ENCODE peak calls at places on chromosome 13, in nine cellular contexts. L is Karpas-422, B is fibroblast of the aortic adventitia, N is HFF-Myc, W is sigmoid colon, Z is HCT116, J is psoas muscle, K is ascending aorta, D is AG04450. P is an unnamed sample.

GRCh38 chr13:110644892-110645521 is 29.7 kb downstream of the NAXD start:
- DNase-seq in Z (no peak), K (peak; percentile 27), W (peak; percentile 90), D (peak; percentile 37), N (peak; percentile 24), J (peak; percentile 83), L (peak; percentile 91), B (peak; percentile 54), P (no peak)

GRCh38 chr13:114108894-114109293 is 23.5 kb downstream of the RASA3 start:
- DNase-seq in N (no peak), Z (no peak), W (peak; percentile 52), D (no peak), B (no peak), L (no peak), K (no peak), J (peak; percentile 44), P (no peak)

GRCh38 chr13:52109096-52109495 is 19.8 kb downstream of the NEK5 start:
- DNase-seq in N (no peak), L (no peak), K (no peak), Z (no peak), D (no peak), W (no peak), J (no peak), B (no peak), P (no peak)

GRCh38 chr13:20174656-20175405 is 14.0 kb upstream of the GJA3 start:
- DNase-seq in Z (peak; percentile 90), N (peak; percentile 89), D (peak; percentile 96), B (peak; percentile 91), J (peak; percentile 74), K (peak; percentile 86), L (peak; percentile 96), W (peak; percentile 82), P (peak; percentile 89)

GRCh38 chr13:40442826-40443225 is 223.6 kb downstream of the FOXO1 start:
- DNase-seq in N (no peak), L (no peak), B (no peak), W (no peak), J (no peak), Z (no peak), K (no peak), D (no peak), P (no peak)

GRCh38 chr13:69199664-69200063 is 908.0 kb upstream of the ATXN8OS start:
- DNase-seq in D (no peak), J (no peak), B (no peak), N (no peak), Z (no peak), L (no peak), W (no peak), K (no peak), P (no peak)

GRCh38 chr13:33610471-33611015 is 207.4 kb upstream of the RFC3 start:
- DNase-seq in Z (no peak), L (no peak), B (peak; percentile 5), N (no peak), W (no peak), D (no peak), K (peak; percentile 14), J (peak; percentile 89), P (no peak)

GRCh38 chr13:35903075-35903474 is 228.1 kb downstream of the DCLK1 start:
- DNase-seq in J (no peak), B (no peak), Z (no peak), K (no peak), D (no peak), L (no peak), W (no peak), N (no peak), P (no peak)

GRCh38 chr13:39490136-39490535 is 112.9 kb downstream of the LHFPL6 start:
- DNase-seq in J (no peak), W (no peak), B (no peak), K (no peak), N (no peak), L (no peak), D (no peak), Z (no peak), P (no peak)

GRCh38 chr13:107373551-107373950 is 805.6 kb upstream of the ARGLU1 start:
- DNase-seq in B (peak; percentile 76), K (no peak), D (peak; percentile 65), N (no peak), L (peak; percentile 41), Z (no peak), W (no peak), J (no peak), P (no peak)

GRCh38 chr13:111031531-111031961 is 83.6 kb upstream of the ARHGEF7 start:
- DNase-seq in D (no peak), L (no peak), K (no peak), W (no peak), B (peak; percentile 27), N (peak; percentile 84), J (peak; percentile 75), Z (no peak), P (no peak)

GRCh38 chr13:102693250-102693649 is 1.6 kb downstream of the METTL21C start:
- DNase-seq in J (no peak), K (no peak), B (no peak), Z (no peak), D (no peak), N (no peak), L (no peak), W (no peak), P (no peak)

GRCh38 chr13:34627499-34627898 is 314.6 kb upstream of the NBEA start:
- DNase-seq in W (no peak), D (no peak), L (no peak), J (no peak), K (no peak), N (no peak), B (no peak), Z (no peak), P (no peak)

GRCh38 chr13:34623331-34623730 is 318.7 kb upstream of the NBEA start:
- DNase-seq in K (no peak), Z (no peak), J (no peak), N (no peak), L (no peak), D (no peak), B (no peak), W (no peak), P (no peak)

GRCh38 chr13:34627905-34628682 is 314.0 kb upstream of the NBEA start:
- DNase-seq in N (no peak), D (no peak), W (no peak), J (no peak), L (no peak), Z (no peak), B (no peak), K (no peak), P (no peak)
- H3K4me3 ChIP-seq in N (no peak overlapping the region), D (no peak overlapping the region), W (no peak overlapping the region), J (no peak overlapping the region), L (no peak overlapping the region), Z (no peak overlapping the region), B (no peak overlapping the region), K (no peak overlapping the region), P (no peak overlapping the region)

GRCh38 chr13:80083516-80084085 is 257.3 kb downstream of the SPRY2 start:
- DNase-seq in B (peak; percentile 73), W (no peak), Z (no peak), N (no peak), K (no peak), L (no peak), J (no peak), D (no peak), P (no peak)
- H3K4me3 ChIP-seq in B (peak overlapping the region; percentile 44), W (no peak overlapping the region), Z (no peak overlapping the region), N (peak overlapping the region; percentile 12), K (no peak overlapping the region), L (no peak overlapping the region), J (peak overlapping the region; percentile 13), D (peak overlapping the region; percentile 26), P (no peak overlapping the region)

GRCh38 chr13:31903072-31903815 is 128.3 kb upstream of the FRY start:
- DNase-seq in D (no peak), K (no peak), N (no peak), W (no peak), Z (no peak), B (no peak), J (no peak), L (no peak), P (no peak)

GRCh38 chr13:31904941-31905824 is 126.4 kb upstream of the FRY start:
- DNase-seq in W (no peak), B (no peak), J (no peak), D (no peak), K (no peak), Z (no peak), N (no peak), L (no peak), P (no peak)

GRCh38 chr13:31901985-31902384 is 129.6 kb upstream of the FRY start:
- DNase-seq in D (no peak), Z (no peak), W (no peak), J (no peak), B (no peak), N (no peak), L (no peak), K (no peak), P (no peak)

GRCh38 chr13:31908696-31909386 is 122.7 kb upstream of the FRY start:
- DNase-seq in N (no peak), L (no peak), Z (no peak), K (no peak), B (peak; percentile 12), W (no peak), D (no peak), J (no peak), P (no peak)

GRCh38 chr13:31905896-31906295 is 125.7 kb upstream of the FRY start:
- DNase-seq in J (no peak), Z (no peak), D (no peak), L (no peak), K (no peak), W (no peak), N (no peak), B (no peak), P (no peak)
- H3K4me3 ChIP-seq in J (no peak overlapping the region), Z (no peak overlapping the region), D (no peak overlapping the region), L (no peak overlapping the region), K (no peak overlapping the region), W (no peak overlapping the region), N (no peak overlapping the region), B (no peak overlapping the region), P (no peak overlapping the region)

GRCh38 chr13:73754727-73755292 is 379.4 kb downstream of the KLF12 start:
- DNase-seq in N (peak; percentile 52), L (peak; percentile 88), W (no peak), J (no peak), K (no peak), B (peak; percentile 79), D (peak; percentile 32), Z (peak; percentile 40), P (peak; percentile 5)

GRCh38 chr13:73754241-73754640 is 380.0 kb downstream of the KLF12 start:
- DNase-seq in B (no peak), J (no peak), L (no peak), N (no peak), K (no peak), Z (no peak), D (no peak), W (no peak), P (no peak)

DNA sequence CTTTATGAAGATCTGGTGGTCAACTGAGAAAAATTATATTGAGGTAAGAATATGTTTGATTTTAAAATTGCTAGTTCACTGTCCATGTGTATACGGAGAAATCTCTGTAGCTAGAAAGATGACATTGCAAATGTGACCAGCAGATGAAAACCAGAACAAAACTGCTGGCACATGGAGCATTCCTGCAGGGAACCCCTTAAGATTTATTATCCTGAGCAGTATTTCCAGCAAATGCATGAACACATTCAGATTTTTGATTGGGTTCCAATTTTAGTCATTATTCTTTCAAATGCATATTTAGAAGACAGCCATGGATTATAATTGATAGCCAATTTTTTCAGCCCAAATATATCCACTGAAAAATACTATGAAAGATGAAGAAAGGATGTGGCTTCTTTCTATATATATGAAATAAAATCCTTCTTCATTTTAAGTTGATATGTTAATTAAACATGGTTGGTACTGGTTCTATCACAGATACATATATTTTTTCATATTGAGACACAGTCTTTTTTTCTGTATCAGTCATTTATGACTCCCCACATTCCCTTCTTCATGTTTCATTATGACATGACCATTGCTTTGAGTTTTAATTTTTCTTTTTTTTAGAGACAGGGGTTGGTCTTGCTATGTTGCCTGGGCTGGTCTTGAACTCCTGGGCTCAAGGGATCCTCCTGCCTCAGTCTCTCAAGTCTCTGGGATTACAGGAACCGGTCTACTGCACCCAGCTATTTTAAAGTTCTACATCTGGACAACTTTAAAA is 376.6 kb downstream of the KLF12 start:
- DNase-seq in J (no peak), B (peak; percentile 79), Z (no peak), N (no peak), W (no peak), D (no peak), K (no peak), L (no peak), P (no peak)
- H3K4me3 ChIP-seq in J (no peak overlapping the region), B (no peak overlapping the region), Z (no peak overlapping the region), N (no peak overlapping the region), W (no peak overlapping the region), D (no peak overlapping the region), K (no peak overlapping the region), L (no peak overlapping the region), P (no peak overlapping the region)